ENCODE peak calls at places on chromosomes 4 and X, in five cellular contexts. One of them, this sample, is unnamed.

GRCh38 chr4:20313237-20314030 is 61.7 kb downstream of the SLIT2 start:
- DNase-seq in brain microvascular endothelial cell: no peak
- DNase-seq in activated CD4-positive, alpha-beta T cell treated with anti-CD3 and anti-CD28 coated beads for 48 hours: peak; percentile 17
- DNase-seq in cardiac muscle cell: peak; percentile 67
- DNase-seq in ACHN: no peak
- DNase-seq in this sample: peak; percentile 18

GRCh38 chr4:57048590-57049304 is 61.4 kb downstream of the IGFBP7 start:
- DNase-seq in brain microvascular endothelial cell: no peak
- DNase-seq in activated CD4-positive, alpha-beta T cell treated with anti-CD3 and anti-CD28 coated beads for 48 hours: no peak
- DNase-seq in cardiac muscle cell: no peak
- DNase-seq in ACHN: no peak
- DNase-seq in this sample: no peak

GRCh38 chr4:159010563-159011260 is 92.2 kb upstream of the RAPGEF2 start:
- DNase-seq in brain microvascular endothelial cell: no peak
- DNase-seq in activated CD4-positive, alpha-beta T cell treated with anti-CD3 and anti-CD28 coated beads for 48 hours: no peak
- DNase-seq in cardiac muscle cell: no peak
- DNase-seq in ACHN: peak; percentile 61
- DNase-seq in this sample: peak; percentile 55

GRCh38 chr4:99859618-99860017 is 34.6 kb downstream of the LAMTOR3 start:
- DNase-seq in brain microvascular endothelial cell: no peak
- DNase-seq in activated CD4-positive, alpha-beta T cell treated with anti-CD3 and anti-CD28 coated beads for 48 hours: no peak
- DNase-seq in cardiac muscle cell: no peak
- DNase-seq in ACHN: no peak
- DNase-seq in this sample: no peak

GRCh38 chr4:30945586-30945985 is 225.4 kb downstream of the PCDH7 start:
- DNase-seq in brain microvascular endothelial cell: no peak
- DNase-seq in activated CD4-positive, alpha-beta T cell treated with anti-CD3 and anti-CD28 coated beads for 48 hours: no peak
- DNase-seq in cardiac muscle cell: peak; percentile 10
- DNase-seq in ACHN: no peak
- DNase-seq in this sample: no peak

GRCh38 chrX:111168314-111168713 is 72.3 kb downstream of the PAK3 start:
- DNase-seq in brain microvascular endothelial cell: no peak
- DNase-seq in activated CD4-positive, alpha-beta T cell treated with anti-CD3 and anti-CD28 coated beads for 48 hours: no peak
- DNase-seq in cardiac muscle cell: peak; percentile 34
- DNase-seq in ACHN: peak; percentile 4
- DNase-seq in this sample: no peak

GRCh38 chr4:95068401-95068800 is 310.6 kb downstream of the BMPR1B start:
- DNase-seq in brain microvascular endothelial cell: no peak
- DNase-seq in activated CD4-positive, alpha-beta T cell treated with anti-CD3 and anti-CD28 coated beads for 48 hours: no peak
- DNase-seq in cardiac muscle cell: no peak
- DNase-seq in ACHN: no peak
- DNase-seq in this sample: no peak

GRCh38 chrX:133923113-133923512 is 62.3 kb downstream of the GPC3 start:
- DNase-seq in brain microvascular endothelial cell: no peak
- DNase-seq in activated CD4-positive, alpha-beta T cell treated with anti-CD3 and anti-CD28 coated beads for 48 hours: no peak
- DNase-seq in cardiac muscle cell: no peak
- DNase-seq in ACHN: no peak
- DNase-seq in this sample: no peak

GRCh38 chrX:67779099-67779498 is 235.3 kb downstream of the AR start:
- DNase-seq in brain microvascular endothelial cell: no peak
- DNase-seq in activated CD4-positive, alpha-beta T cell treated with anti-CD3 and anti-CD28 coated beads for 48 hours: no peak
- DNase-seq in cardiac muscle cell: peak; percentile 30
- DNase-seq in ACHN: no peak
- DNase-seq in this sample: no peak

GRCh38 chrX:119145241-119145653 is 17.6 kb upstream of the KIAA1210 start:
- DNase-seq in brain microvascular endothelial cell: no peak
- DNase-seq in activated CD4-positive, alpha-beta T cell treated with anti-CD3 and anti-CD28 coated beads for 48 hours: peak; percentile 3
- DNase-seq in cardiac muscle cell: peak; percentile 6
- DNase-seq in ACHN: peak; percentile 7
- DNase-seq in this sample: peak; percentile 24

GRCh38 chrX:12950851-12951589 is 23.9 kb upstream of the TMSB4X start:
- DNase-seq in brain microvascular endothelial cell: no peak
- DNase-seq in activated CD4-positive, alpha-beta T cell treated with anti-CD3 and anti-CD28 coated beads for 48 hours: peak; percentile 83
- DNase-seq in cardiac muscle cell: peak; percentile 55
- DNase-seq in ACHN: no peak
- DNase-seq in this sample: peak; percentile 52

GRCh38 chr4:123170843-123171242 is 225.8 kb upstream of the SPRY1 start:
- DNase-seq in brain microvascular endothelial cell: no peak
- DNase-seq in activated CD4-positive, alpha-beta T cell treated with anti-CD3 and anti-CD28 coated beads for 48 hours: no peak
- DNase-seq in cardiac muscle cell: no peak
- DNase-seq in ACHN: no peak
- DNase-seq in this sample: no peak

GRCh38 chr4:8774071-8774470 is 97.6 kb downstream of the HMX1 start:
- DNase-seq in brain microvascular endothelial cell: no peak
- DNase-seq in activated CD4-positive, alpha-beta T cell treated with anti-CD3 and anti-CD28 coated beads for 48 hours: no peak
- DNase-seq in cardiac muscle cell: no peak
- DNase-seq in ACHN: no peak
- DNase-seq in this sample: no peak

GRCh38 chrX:133776072-133776471 is 209.3 kb downstream of the GPC3 start:
- DNase-seq in brain microvascular endothelial cell: peak; percentile 10
- DNase-seq in activated CD4-positive, alpha-beta T cell treated with anti-CD3 and anti-CD28 coated beads for 48 hours: peak; percentile 53
- DNase-seq in cardiac muscle cell: peak; percentile 31
- DNase-seq in ACHN: no peak
- DNase-seq in this sample: peak; percentile 23

GRCh38 chr4:155529197-155529596 is 137.5 kb upstream of the GUCY1A1 start:
- DNase-seq in brain microvascular endothelial cell: no peak
- DNase-seq in activated CD4-positive, alpha-beta T cell treated with anti-CD3 and anti-CD28 coated beads for 48 hours: no peak
- DNase-seq in cardiac muscle cell: peak; percentile 24
- DNase-seq in ACHN: peak; percentile 29
- DNase-seq in this sample: no peak

GRCh38 chr4:189322426-189322825 is 618.2 kb upstream of the FRG1 start:
- DNase-seq in brain microvascular endothelial cell: no peak
- DNase-seq in activated CD4-positive, alpha-beta T cell treated with anti-CD3 and anti-CD28 coated beads for 48 hours: no peak
- DNase-seq in cardiac muscle cell: no peak
- DNase-seq in ACHN: no peak
- DNase-seq in this sample: no peak

GRCh38 chr4:15928883-15929282 is 9.7 kb downstream of the FGFBP1 start:
- DNase-seq in brain microvascular endothelial cell: no peak
- DNase-seq in activated CD4-positive, alpha-beta T cell treated with anti-CD3 and anti-CD28 coated beads for 48 hours: no peak
- DNase-seq in cardiac muscle cell: no peak
- DNase-seq in ACHN: no peak
- DNase-seq in this sample: no peak

GRCh38 chr4:163121689-163122088 is 45.0 kb downstream of the NAF1 start:
- DNase-seq in brain microvascular endothelial cell: no peak
- DNase-seq in activated CD4-positive, alpha-beta T cell treated with anti-CD3 and anti-CD28 coated beads for 48 hours: no peak
- DNase-seq in cardiac muscle cell: no peak
- DNase-seq in ACHN: no peak
- DNase-seq in this sample: no peak

GRCh38 chrX:72713130-72713529 is 976 bp downstream of the PHKA1 start:
- DNase-seq in brain microvascular endothelial cell: no peak
- DNase-seq in activated CD4-positive, alpha-beta T cell treated with anti-CD3 and anti-CD28 coated beads for 48 hours: no peak
- DNase-seq in cardiac muscle cell: no peak
- DNase-seq in ACHN: no peak
- DNase-seq in this sample: no peak

GRCh38 chr4:72613959-72614358 is 44.9 kb upstream of the ADAMTS3 start:
- DNase-seq in brain microvascular endothelial cell: no peak
- DNase-seq in activated CD4-positive, alpha-beta T cell treated with anti-CD3 and anti-CD28 coated beads for 48 hours: no peak
- DNase-seq in cardiac muscle cell: peak; percentile 25
- DNase-seq in ACHN: no peak
- DNase-seq in this sample: no peak

GRCh38 chrX:53656845-53657244 is 29.7 kb downstream of the HUWE1 start:
- DNase-seq in brain microvascular endothelial cell: no peak
- DNase-seq in activated CD4-positive, alpha-beta T cell treated with anti-CD3 and anti-CD28 coated beads for 48 hours: no peak
- DNase-seq in cardiac muscle cell: no peak
- DNase-seq in ACHN: no peak
- DNase-seq in this sample: no peak

GRCh38 chrX:64204701-64205440 is 637 bp downstream of the AMER1 start:
- DNase-seq in brain microvascular endothelial cell: no peak
- DNase-seq in activated CD4-positive, alpha-beta T cell treated with anti-CD3 and anti-CD28 coated beads for 48 hours: peak; percentile 22
- DNase-seq in cardiac muscle cell: peak; percentile 34
- DNase-seq in ACHN: peak; percentile 19
- DNase-seq in this sample: peak; percentile 31

GRCh38 chr4:163991268-163991667 is 496.8 kb downstream of the TMA16 start:
- DNase-seq in brain microvascular endothelial cell: no peak
- DNase-seq in activated CD4-positive, alpha-beta T cell treated with anti-CD3 and anti-CD28 coated beads for 48 hours: no peak
- DNase-seq in cardiac muscle cell: no peak
- DNase-seq in ACHN: no peak
- DNase-seq in this sample: no peak

GRCh38 chr4:82493721-82494425 is 63.5 kb downstream of the ENOPH1 start:
- DNase-seq in brain microvascular endothelial cell: no peak
- DNase-seq in activated CD4-positive, alpha-beta T cell treated with anti-CD3 and anti-CD28 coated beads for 48 hours: no peak
- DNase-seq in cardiac muscle cell: no peak
- DNase-seq in ACHN: no peak
- DNase-seq in this sample: no peak

GRCh38 chr4:94819371-94819770 is 61.6 kb downstream of the BMPR1B start:
- DNase-seq in brain microvascular endothelial cell: no peak
- DNase-seq in activated CD4-positive, alpha-beta T cell treated with anti-CD3 and anti-CD28 coated beads for 48 hours: no peak
- DNase-seq in cardiac muscle cell: peak; percentile 78
- DNase-seq in ACHN: no peak
- DNase-seq in this sample: no peak

GRCh38 chr4:8001564-8002355 is 62.1 kb upstream of the AFAP1 start:
- DNase-seq in brain microvascular endothelial cell: no peak
- DNase-seq in activated CD4-positive, alpha-beta T cell treated with anti-CD3 and anti-CD28 coated beads for 48 hours: no peak
- DNase-seq in cardiac muscle cell: no peak
- DNase-seq in ACHN: no peak
- DNase-seq in this sample: no peak

GRCh38 chr4:100360211-100360610 is 157.6 kb downstream of the EMCN start:
- DNase-seq in brain microvascular endothelial cell: no peak
- DNase-seq in activated CD4-positive, alpha-beta T cell treated with anti-CD3 and anti-CD28 coated beads for 48 hours: no peak
- DNase-seq in cardiac muscle cell: no peak
- DNase-seq in ACHN: no peak
- DNase-seq in this sample: no peak

GRCh38 chr4:106565727-106566126 is 197.1 kb upstream of the GIMD1 start:
- DNase-seq in brain microvascular endothelial cell: no peak
- DNase-seq in activated CD4-positive, alpha-beta T cell treated with anti-CD3 and anti-CD28 coated beads for 48 hours: no peak
- DNase-seq in cardiac muscle cell: no peak
- DNase-seq in ACHN: no peak
- DNase-seq in this sample: no peak